ENCODE peak calls at places on chromosome 19, in six cellular contexts. C is activated T-cell treated with anti-CD3 and anti-CD28 coated beads, Interleukin-2, amount 50 U/mL, for 24 hours; F is choroid plexus epithelial cell; G is memory B cell; M is HEK293T; L is fibroblast of gingiva. A is an unnamed sample.

GRCh38 chr19:17549088-17549740 is 6.2 kb upstream of the COLGALT1 start:
- DNase-seq in G (no peak), C (no peak), L (no peak), M (no peak), F (peak), A (no peak)

GRCh38 chr19:42272535-42272897 is 3.5 kb downstream of the CIC start:
- DNase-seq in L (no peak), C (peak), M (no peak), F (no peak), G (no peak), A (no peak)

GRCh38 chr19:1513492-1514294 is 874 bp upstream of the ADAMTSL5 start:
- DNase-seq in C (peak), G (peak), M (peak), F (peak), L (peak), A (peak)

GRCh38 chr19:3361384-3362216 is 4.8 kb upstream of the NFIC start:
- DNase-seq in F (no peak), C (peak), L (no peak), M (no peak), G (no peak), A (no peak)

GRCh38 chr19:7417671-7418324 is 69.1 kb downstream of the ARHGEF18 start:
- DNase-seq in M (no peak), F (peak), C (no peak), G (no peak), L (no peak), A (no peak)

GRCh38 chr19:873084-874019 is 13.9 kb downstream of the CFD start:
- DNase-seq in C (peak), M (peak), F (peak), G (peak), L (no peak), A (peak)

GRCh38 chr19:41940443-41941409 is 12.5 kb upstream of the ERFL start:
- DNase-seq in L (no peak), C (peak), M (no peak), F (no peak), G (peak), A (no peak)

GRCh38 chr19:371501-372160 is 27.0 kb upstream of the MIER2 start:
- DNase-seq in M (no peak), L (no peak), G (no peak), C (no peak), F (peak), A (no peak)

GRCh38 chr19:29812080-29812880 is 489 bp downstream of the CCNE1 start:
- DNase-seq in F (no peak), L (no peak), G (peak), M (no peak), C (peak), A (no peak)

GRCh38 chr19:52778811-52779210 is 7.8 kb downstream of the ZNF600 start:
- DNase-seq in G (no peak), F (peak), M (no peak), C (peak), L (no peak), A (no peak)

GRCh38 chr19:3687393-3687773 is 12.9 kb downstream of the PIP5K1C start:
- DNase-seq in M (no peak), L (no peak), G (no peak), F (no peak), C (no peak), A (no peak)

GRCh38 chr19:19321143-19321577 is 531 bp downstream of the MAU2 start:
- DNase-seq in M (no peak), F (peak), L (no peak), G (peak), C (no peak), A (no peak)

GRCh38 chr19:27735314-27735713 is 1477.6 kb downstream of the UQCRFS1 start:
- DNase-seq in F (no peak), L (no peak), G (no peak), C (no peak), M (no peak), A (no peak)